ENCODE peak calls at places on chromosomes 13 and 19, in five cellular contexts. Y is psoas muscle, J is AG04450, A is WERI-Rb-1, S is kidney epithelial cell. R is an unnamed sample.

GRCh38 chr13:113404723-113405471 is 41.0 kb upstream of the GRTP1 start:
- DNase-seq in A (peak), J (no peak), Y (peak), S (no peak), R (no peak)

GRCh38 chr13:85140192-85140591 is 659.0 kb downstream of the SLITRK6 start:
- DNase-seq in A (no peak), Y (no peak), J (no peak), S (peak), R (no peak)

GRCh38 chr13:24777171-24777570 is 13.2 kb downstream of the RNF17 start:
- DNase-seq in A (no peak), Y (no peak), J (no peak), S (no peak), R (no peak)

GRCh38 chr13:85896516-85897450 is 97.6 kb upstream of the SLITRK6 start:
- DNase-seq in J (no peak), A (no peak), Y (no peak), S (no peak), R (no peak)

GRCh38 chr13:96200810-96201209 is 110.9 kb downstream of the HS6ST3 start:
- DNase-seq in A (peak), J (no peak), Y (no peak), S (no peak), R (no peak)

GRCh38 chr19:12769689-12770088 is 5.7 kb downstream of the HOOK2 start:
- DNase-seq in Y (no peak), S (no peak), A (peak), J (no peak), R (no peak)

GRCh38 chr13:47798906-47799305 is 202.2 kb downstream of the SUCLA2 start:
- DNase-seq in J (no peak), Y (no peak), S (no peak), A (no peak), R (peak)

GRCh38 chr13:101925731-101926130 is 473.3 kb downstream of the ITGBL1 start:
- DNase-seq in A (peak), S (no peak), J (no peak), Y (no peak), R (no peak)

GRCh38 chr13:30692108-30692507 is 43.2 kb upstream of the ALOX5AP start:
- DNase-seq in Y (no peak), A (no peak), S (no peak), J (no peak), R (no peak)

GRCh38 chr13:112774448-112774792 is 84.6 kb downstream of the ATP11A start:
- DNase-seq in S (no peak), A (no peak), Y (no peak), J (no peak), R (no peak)

GRCh38 chr13:65959305-65959704 is 1270.8 kb downstream of the PCDH9 start:
- DNase-seq in A (no peak), J (no peak), S (no peak), Y (no peak), R (no peak)

GRCh38 chr19:36417752-36418286 is 625 bp downstream of the ZFP82 start:
- DNase-seq in J (no peak), Y (no peak), A (no peak), S (no peak), R (no peak)

GRCh38 chr13:46593403-46593802 is 40.4 kb downstream of the LRCH1 start:
- DNase-seq in J (no peak), S (no peak), Y (no peak), A (no peak), R (no peak)

GRCh38 chr13:57629391-57629804 is 2.1 kb upstream of the PCDH17 start:
- DNase-seq in S (no peak), A (no peak), Y (no peak), J (no peak), R (peak)

GRCh38 chr19:34555447-34555846 is 73.9 kb downstream of the WTIP start:
- DNase-seq in Y (no peak), J (no peak), S (no peak), A (peak), R (peak)

GRCh38 chr19:41206926-41207750 is 11.9 kb upstream of the AXL start:
- DNase-seq in Y (peak), A (no peak), J (no peak), S (no peak), R (peak)

GRCh38 chr13:110627351-110627750 is 12.0 kb downstream of the NAXD start:
- DNase-seq in J (no peak), A (no peak), S (no peak), Y (no peak), R (no peak)

GRCh38 chr19:51127755-51128154 is 3.0 kb downstream of the SIGLEC9 start:
- DNase-seq in A (no peak), Y (no peak), S (no peak), J (no peak), R (no peak)

GRCh38 chr19:35226748-35227147 is 1.8 kb downstream of the FAM187B start:
- DNase-seq in S (no peak), J (no peak), Y (no peak), A (no peak), R (no peak)

GRCh38 chr19:17052439-17052838 is 22.8 kb downstream of the HAUS8 start:
- DNase-seq in Y (no peak), S (no peak), J (no peak), A (peak), R (peak)

GRCh38 chr13:111270765-111271164 is 49.7 kb upstream of the TEX29 start:
- DNase-seq in J (no peak), S (no peak), A (no peak), Y (no peak), R (peak)

GRCh38 chr13:110836600-110836903 is 78.3 kb downstream of the ANKRD10 start:
- DNase-seq in A (no peak), J (no peak), Y (no peak), S (no peak), R (no peak)

GRCh38 chr19:15701757-15702589 is 25.9 kb upstream of the OR10H2 start:
- DNase-seq in A (no peak), Y (no peak), S (no peak), J (no peak), R (no peak)

GRCh38 chr19:29867984-29868383 is 56.2 kb downstream of the CCNE1 start:
- DNase-seq in J (no peak), A (no peak), S (no peak), Y (no peak), R (no peak)

GRCh38 chr19:4007021-4007835 is at the start of gene PIAS4:
- DNase-seq in Y (peak), J (peak), S (peak), A (peak), R (peak)
- TF ChIP-seq CTCF in Y (no peak), J (no peak), S (no peak), A (peak), R (no peak)

GRCh38 chr19:2173388-2173787 is 9.7 kb downstream of the DOT1L start:
- DNase-seq in Y (no peak), J (no peak), S (no peak), A (no peak), R (no peak)

GRCh38 chr19:2170219-2170618 is 6.5 kb downstream of the DOT1L start:
- DNase-seq in J (no peak), Y (no peak), S (no peak), A (no peak), R (no peak)

GRCh38 chr19:2168619-2169424 is 5.1 kb downstream of the DOT1L start:
- DNase-seq in J (peak), A (peak), Y (peak), S (peak), R (peak)

GRCh38 chr19:2171349-2172145 is 7.8 kb downstream of the DOT1L start:
- DNase-seq in Y (no peak), S (no peak), J (no peak), A (peak), R (no peak)

DNA sequence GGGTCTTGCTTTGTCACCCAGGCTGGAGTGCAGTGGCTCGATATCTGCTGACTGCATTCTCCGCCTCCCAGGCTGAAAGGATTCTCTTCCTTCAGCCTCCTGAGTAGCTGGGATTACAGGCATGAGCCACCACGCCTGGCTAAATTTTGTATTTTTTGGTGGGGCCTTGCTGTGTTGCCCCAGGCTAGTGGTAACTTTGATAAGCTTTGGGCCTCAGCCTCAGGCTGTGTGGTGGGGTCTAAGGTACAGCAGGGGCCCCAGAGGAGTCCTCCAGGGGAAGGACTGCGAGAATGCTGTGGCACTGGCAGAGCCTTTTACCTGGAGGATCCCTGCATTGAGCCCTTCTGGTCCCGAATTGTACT is 7.2 kb downstream of the DOT1L start:
- DNase-seq in J (no peak), S (no peak), A (no peak), Y (no peak), R (no peak)
- H3K4me3 ChIP-seq in J (no peak), S (no peak), A (no peak), Y (no peak), R (no peak)

GRCh38 chr13:75226092-75226491 is 255.9 kb downstream of the TBC1D4 start:
- DNase-seq in A (no peak), J (no peak), Y (no peak), S (no peak), R (no peak)
- TF ChIP-seq CTCF in A (no peak), J (no peak), Y (no peak), S (no peak), R (no peak)

GRCh38 chr13:41426047-41426446 is 31.3 kb upstream of the RGCC start:
- DNase-seq in A (no peak), Y (no peak), J (no peak), S (no peak), R (no peak)

GRCh38 chr13:41427700-41428099 is 29.6 kb upstream of the RGCC start:
- DNase-seq in J (no peak), S (no peak), A (no peak), Y (no peak), R (no peak)

GRCh38 chr13:41428155-41428554 is 29.2 kb upstream of the RGCC start:
- DNase-seq in S (no peak), Y (no peak), J (no peak), A (no peak), R (no peak)
- H3K4me3 ChIP-seq in S (peak), Y (peak), J (no peak), A (no peak), R (no peak)

DNA sequence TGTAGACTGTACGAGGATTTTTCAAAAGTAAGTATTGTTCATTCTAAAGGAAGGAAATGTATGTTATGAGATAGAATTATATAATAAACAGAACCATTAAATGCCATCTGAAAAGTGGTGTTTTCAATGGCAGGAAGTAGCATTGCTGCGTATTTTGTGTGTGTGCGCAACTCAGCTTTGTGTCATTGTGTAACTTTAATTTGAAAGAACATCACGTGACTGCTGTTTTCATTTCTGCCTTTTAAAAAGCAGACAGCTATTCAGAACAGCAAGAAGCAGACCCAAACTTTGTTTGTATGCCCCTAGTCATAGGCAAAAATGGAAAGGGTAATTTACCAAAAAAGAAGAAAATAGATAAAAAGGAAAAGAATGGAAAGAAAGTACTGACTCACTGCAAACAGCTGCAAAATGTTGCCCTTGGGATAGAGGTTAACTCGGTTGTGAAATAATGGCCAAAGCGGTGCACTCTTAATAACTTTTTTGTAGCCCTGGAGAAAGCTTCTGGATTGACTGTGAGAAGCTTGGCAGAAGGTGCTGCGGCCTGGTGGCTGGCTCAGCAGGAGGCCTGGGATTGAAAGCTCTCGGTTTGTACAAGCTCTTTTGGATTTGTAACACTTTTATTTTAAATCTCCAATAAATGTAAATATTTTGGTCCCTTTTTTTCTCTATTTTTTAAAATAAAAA is 97.3 kb downstream of the GGACT start:
- DNase-seq in S (no peak), A (no peak), J (no peak), Y (peak), R (peak)
- TF ChIP-seq CTCF in S (no peak), A (no peak), J (peak), Y (no peak), R (peak)

GRCh38 chr19:9917322-9917721 is 19.0 kb downstream of the OLFM2 start:
- DNase-seq in A (peak), Y (no peak), J (no peak), S (no peak), R (peak)
- H3K4me3 ChIP-seq in A (no peak), Y (no peak), J (no peak), S (no peak), R (no peak)

DNA sequence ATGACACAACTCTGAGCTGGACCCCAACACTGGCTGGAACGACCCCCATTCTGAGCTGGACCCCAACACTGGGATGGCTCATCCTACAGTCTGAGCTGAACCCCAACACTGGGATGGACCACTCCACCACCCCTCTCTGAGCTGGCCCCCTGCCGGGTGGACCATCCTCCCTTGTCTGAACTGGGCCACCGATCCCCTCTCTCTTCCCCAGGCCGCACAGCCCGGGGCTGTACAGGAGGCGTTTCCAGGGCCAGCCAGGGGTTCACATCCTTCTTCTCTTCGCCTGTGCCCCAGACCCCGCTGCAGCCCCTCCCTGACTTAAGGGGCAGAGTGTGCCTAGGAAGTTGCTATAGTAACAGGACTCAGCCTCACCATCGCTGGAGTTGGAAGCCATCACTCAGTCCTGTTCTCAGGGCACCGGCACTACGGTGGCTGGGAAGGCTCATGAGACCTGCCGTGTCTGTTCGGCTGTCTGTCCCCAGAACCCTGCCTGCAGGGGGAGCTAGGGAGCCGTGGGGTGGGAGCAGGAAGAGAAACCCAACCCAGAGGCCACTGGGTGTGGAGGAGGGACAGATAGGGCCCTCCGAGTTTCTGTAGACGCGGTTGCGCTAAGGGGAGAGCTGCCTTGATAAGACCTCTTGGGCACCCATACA is 3.7 kb downstream of the PRKACA start:
- DNase-seq in S (no peak), Y (peak), A (peak), J (no peak), R (no peak)
- TF ChIP-seq CTCF in S (peak), Y (peak), A (peak), J (peak), R (peak)

GRCh38 chr19:39168258-39169142 is 28.3 kb upstream of the NCCRP1 start:
- DNase-seq in Y (no peak), J (no peak), A (no peak), S (no peak), R (no peak)

GRCh38 chr19:39165857-39166256 is 30.9 kb upstream of the NCCRP1 start:
- DNase-seq in S (no peak), J (no peak), A (no peak), Y (no peak), R (no peak)

GRCh38 chr19:39169143-39169810 is 27.5 kb upstream of the NCCRP1 start:
- DNase-seq in S (no peak), J (no peak), Y (no peak), A (no peak), R (no peak)

GRCh38 chr19:39166571-39167391 is 30.0 kb upstream of the NCCRP1 start:
- DNase-seq in J (no peak), S (no peak), A (peak), Y (no peak), R (no peak)

GRCh38 chr19:39167461-39168257 is 29.1 kb upstream of the NCCRP1 start:
- DNase-seq in Y (no peak), S (no peak), A (no peak), J (no peak), R (no peak)
- H3K4me3 ChIP-seq in Y (no peak), S (no peak), A (no peak), J (no peak), R (no peak)

R was measured in foreskin fibroblast.